ENCODE peak calls at places on chromosomes 6 and 20, in five cellular contexts. N is EL; U is activated naive CD4-positive, alpha-beta T cell; Y is astrocyte of the spinal cord; M is Kasumi-1. X is an unnamed sample.
A peak's percentile ranks its signal among the peaks of the same experiment; 100 is the strongest.

GRCh38 chr6:40788661-40789111 is 201.5 kb upstream of the LRFN2 start:
- DNase-seq in N (no peak), U (no peak), Y (peak; percentile 5), M (no peak), X (no peak)

GRCh38 chr6:20900396-20901160 is 366.3 kb downstream of the CDKAL1 start:
- DNase-seq in N (no peak), U (no peak), Y (no peak), M (no peak), X (no peak)

GRCh38 chr6:3176562-3177355 is 19.4 kb upstream of the TUBB2A start:
- DNase-seq in N (peak; percentile 92), U (no peak), Y (peak; percentile 91), M (peak; percentile 29), X (peak; percentile 85)

GRCh38 chr6:30691208-30691872 is 556 bp upstream of the NRM start:
- DNase-seq in N (no peak), U (no peak), Y (no peak), M (no peak), X (no peak)

GRCh38 chr20:1388706-1389483 is 4.0 kb downstream of the FKBP1A start:
- DNase-seq in N (no peak), U (no peak), Y (no peak), M (peak; percentile 87), X (no peak)

GRCh38 chr20:58359441-58359840 is 29.6 kb upstream of the VAPB start:
- DNase-seq in N (no peak), U (no peak), Y (no peak), M (no peak), X (no peak)

GRCh38 chr6:32073613-32074012 is 35.4 kb downstream of the CYP21A2 start:
- DNase-seq in N (no peak), U (no peak), Y (no peak), M (no peak), X (no peak)

GRCh38 chr20:52031574-52032303 is 159.8 kb downstream of the ZFP64 start:
- DNase-seq in N (peak; percentile 89), U (no peak), Y (peak; percentile 87), M (no peak), X (peak; percentile 90)

GRCh38 chr20:41085606-41086005 is 51.7 kb upstream of the PLCG1 start:
- DNase-seq in N (no peak), U (no peak), Y (no peak), M (no peak), X (no peak)

GRCh38 chr6:132300323-132300949 is 100.8 kb downstream of the MOXD1 start:
- DNase-seq in N (peak; percentile 50), U (no peak), Y (peak; percentile 57), M (peak; percentile 83), X (peak; percentile 32)

GRCh38 chr20:33233129-33233774 is 2.5 kb upstream of the BPIFA1 start:
- DNase-seq in N (no peak), U (no peak), Y (no peak), M (no peak), X (no peak)

GRCh38 chr6:9161731-9162130 is 726.4 kb upstream of the SLC35B3 start:
- DNase-seq in N (no peak), U (no peak), Y (no peak), M (no peak), X (no peak)

GRCh38 chr6:52176550-52176949 is 9.6 kb upstream of the IL17A start:
- DNase-seq in N (no peak), U (no peak), Y (no peak), M (no peak), X (no peak)

GRCh38 chr6:44304282-44305199 is 8.6 kb downstream of the AARS2 start:
- DNase-seq in N (peak; percentile 41), U (no peak), Y (peak; percentile 42), M (peak; percentile 32), X (peak; percentile 48)

GRCh38 chr20:45445805-45446562 is 23.6 kb upstream of the WFDC2 start:
- DNase-seq in N (peak; percentile 31), U (no peak), Y (no peak), M (peak; percentile 55), X (peak; percentile 66)

GRCh38 chr6:157221049-157221816 is 102.1 kb downstream of the TMEM242 start:
- DNase-seq in N (peak; percentile 76), U (peak; percentile 67), Y (peak; percentile 67), M (peak; percentile 73), X (peak; percentile 41)

GRCh38 chr20:17662333-17663039 is 19.6 kb downstream of the RRBP1 start:
- DNase-seq in N (peak; percentile 57), U (no peak), Y (peak; percentile 58), M (no peak), X (no peak)

GRCh38 chr6:14692208-14692607 is 553.7 kb upstream of the JARID2 start:
- DNase-seq in N (no peak), U (no peak), Y (no peak), M (no peak), X (no peak)

GRCh38 chr20:57415791-57416190 is 24.6 kb downstream of the RBM38 start:
- DNase-seq in N (no peak), U (no peak), Y (no peak), M (no peak), X (no peak)

GRCh38 chr6:69791065-69791471 is 5.7 kb downstream of the LMBRD1 start:
- DNase-seq in N (no peak), U (no peak), Y (peak; percentile 18), M (no peak), X (no peak)